ENCODE peak calls at places on chromosomes 6 and 20, in seven cellular contexts. P is NCI-H460; C is dorsolateral prefrontal cortex; B is endothelial cell; A is stimulated activated CD4-positive, alpha-beta T cell treated with anti-CD3 and anti-CD28 coated beads, Interleukin-1b, Interleukin-23, amount 100 ng/mL, for 24 hours; U is NCI-H748 treated with DMSO at 0.1 percent for 48 hours; G is iris pigment epithelial cell. Z is an unnamed sample.

GRCh38 chr6:33958863-33959651 is 155.3 kb upstream of the MLN start:
- DNase-seq in G (no peak), C (no peak), U (no peak), A (no peak), B (no peak), P (no peak), Z (no peak)

GRCh38 chr6:21800948-21801438 is 207.4 kb downstream of the SOX4 start:
- DNase-seq in A (no peak), P (peak), B (no peak), U (peak), G (peak), C (no peak), Z (no peak)

GRCh38 chr6:42225419-42225818 is 7.8 kb upstream of the MRPS10 start:
- DNase-seq in P (no peak), A (no peak), B (no peak), G (no peak), U (no peak), C (no peak), Z (no peak)

GRCh38 chr6:152609125-152609670 is 28.0 kb downstream of the SYNE1 start:
- DNase-seq in G (no peak), U (no peak), B (no peak), C (no peak), P (no peak), A (no peak), Z (no peak)

GRCh38 chr6:113634352-113635163 is 222.6 kb upstream of the MARCKS start:
- DNase-seq in B (no peak), U (no peak), G (peak), A (no peak), P (no peak), C (no peak), Z (no peak)

GRCh38 chr20:3808141-3808479 is 12.0 kb downstream of the CDC25B start:
- DNase-seq in A (no peak), C (peak), B (no peak), G (peak), U (no peak), P (peak), Z (peak)

GRCh38 chr6:42201382-42201781 is 6.6 kb upstream of the GUCA1B start:
- DNase-seq in G (no peak), B (no peak), A (no peak), U (no peak), C (no peak), P (no peak), Z (no peak)

GRCh38 chr6:148611213-148611612 is 135.6 kb upstream of the UST start:
- DNase-seq in G (peak), A (no peak), U (no peak), P (no peak), C (peak), B (no peak), Z (no peak)

GRCh38 chr20:58303547-58303946 is 6.0 kb upstream of the RAB22A start:
- DNase-seq in B (no peak), C (no peak), A (no peak), G (no peak), P (no peak), U (no peak), Z (no peak)

GRCh38 chr6:131744432-131744831 is 33.6 kb upstream of the CTAGE9 start:
- DNase-seq in U (no peak), P (no peak), B (no peak), A (no peak), G (no peak), C (no peak), Z (peak)

GRCh38 chr6:36769161-36769675 is 70.0 kb downstream of the CPNE5 start:
- DNase-seq in C (no peak), P (no peak), A (no peak), B (no peak), U (no peak), G (peak), Z (no peak)

GRCh38 chr6:11413728-11414127 is 123.8 kb upstream of the TMEM170B start:
- DNase-seq in A (no peak), P (no peak), C (no peak), B (no peak), G (peak), U (no peak), Z (no peak)

GRCh38 chr20:39019805-39020325 is 57.7 kb downstream of the DHX35 start:
- DNase-seq in A (no peak), G (peak), C (no peak), P (no peak), U (no peak), B (no peak), Z (no peak)

GRCh38 chr6:36133148-36133547 is 2.8 kb downstream of the MAPK13 start:
- DNase-seq in P (no peak), C (no peak), A (no peak), B (no peak), G (no peak), U (no peak), Z (no peak)

GRCh38 chr6:158500016-158500735 is 59.7 kb upstream of the TMEM181 start:
- DNase-seq in U (no peak), G (peak), C (no peak), A (no peak), P (no peak), B (no peak), Z (no peak)

GRCh38 chr6:7541175-7542064 is at the start of gene DSP:
- DNase-seq in B (peak), U (peak), P (no peak), G (peak), A (no peak), C (no peak), Z (peak)

GRCh38 chr6:40815731-40816130 is 223.3 kb downstream of the UNC5CL start:
- DNase-seq in P (no peak), U (no peak), B (no peak), A (no peak), C (no peak), G (no peak), Z (no peak)

GRCh38 chr20:36279776-36280175 is 26.4 kb upstream of the DLGAP4 start:
- DNase-seq in B (no peak), C (no peak), U (no peak), P (no peak), A (no peak), G (no peak), Z (no peak)

GRCh38 chr6:151052021-151052646 is 186.6 kb downstream of the MTHFD1L start:
- DNase-seq in A (no peak), B (no peak), U (no peak), C (no peak), G (no peak), P (no peak), Z (no peak)

GRCh38 chr6:39876111-39876510 is 58.2 kb downstream of the MOCS1 start:
- DNase-seq in B (no peak), P (no peak), U (no peak), A (no peak), C (no peak), G (no peak), Z (no peak)

GRCh38 chr6:103273048-103273447 is 1586.7 kb downstream of the HACE1 start:
- DNase-seq in C (no peak), P (peak), A (no peak), U (peak), G (peak), B (no peak), Z (no peak)

GRCh38 chr6:161168281-161168891 is 105.5 kb downstream of the AGPAT4 start:
- DNase-seq in B (no peak), C (no peak), P (peak), U (peak), G (peak), A (no peak), Z (no peak)

GRCh38 chr20:23655551-23656211 is 17.9 kb upstream of the CST3 start:
- DNase-seq in G (no peak), U (no peak), A (no peak), B (no peak), C (peak), P (no peak), Z (no peak)

GRCh38 chr6:1390805-1391511 is 1.6 kb downstream of the FOXF2 start:
- DNase-seq in U (no peak), G (peak), B (peak), C (no peak), A (no peak), P (no peak), Z (peak)

GRCh38 chr20:31720486-31721407 is 1.9 kb downstream of the BCL2L1 start:
- DNase-seq in A (no peak), G (no peak), P (no peak), B (no peak), C (no peak), U (no peak), Z (peak)

GRCh38 chr6:72464791-72465691 is 156.8 kb upstream of the KCNQ5 start:
- DNase-seq in C (peak), A (no peak), B (no peak), U (no peak), G (peak), P (no peak), Z (no peak)